ENCODE peak calls at places on chromosomes 1 and 21, in four cellular contexts. One of them, this sample, is unnamed.

GRCh38 chr1:21839337-21840037 is 27.4 kb downstream of the LDLRAD2 start:
- DNase-seq in mammary epithelial cell: no peak
- DNase-seq in heart right ventricle: no peak
- DNase-seq in B cell: no peak
- DNase-seq in this sample: no peak

GRCh38 chr1:241985787-241986186 is 13.1 kb downstream of the MAP1LC3C start:
- DNase-seq in mammary epithelial cell: peak
- DNase-seq in heart right ventricle: no peak
- DNase-seq in B cell: no peak
- DNase-seq in this sample: peak

GRCh38 chr1:113615425-113615824 is 143.9 kb downstream of the PHTF1 start:
- DNase-seq in mammary epithelial cell: peak
- DNase-seq in heart right ventricle: no peak
- DNase-seq in B cell: no peak
- DNase-seq in this sample: no peak

GRCh38 chr1:219724440-219724839 is 111.5 kb upstream of the ZC3H11B start:
- DNase-seq in mammary epithelial cell: no peak
- DNase-seq in heart right ventricle: no peak
- DNase-seq in B cell: no peak
- DNase-seq in this sample: no peak

GRCh38 chr21:41425954-41426655 is at the start of gene MX1:
- DNase-seq in mammary epithelial cell: peak
- DNase-seq in heart right ventricle: peak
- DNase-seq in B cell: peak
- DNase-seq in this sample: peak

GRCh38 chr1:18486195-18486594 is 5.5 kb downstream of the KLHDC7A start:
- DNase-seq in mammary epithelial cell: no peak
- DNase-seq in heart right ventricle: no peak
- DNase-seq in B cell: no peak
- DNase-seq in this sample: no peak

GRCh38 chr1:2529776-2530500 is at the start of gene HES5:
- DNase-seq in mammary epithelial cell: no peak
- DNase-seq in heart right ventricle: peak
- DNase-seq in B cell: no peak
- DNase-seq in this sample: no peak

GRCh38 chr1:230264342-230264741 is 161.8 kb downstream of the PGBD5 start:
- DNase-seq in mammary epithelial cell: no peak
- DNase-seq in heart right ventricle: no peak
- DNase-seq in B cell: no peak
- DNase-seq in this sample: no peak

GRCh38 chr1:155200920-155201319 is 6.8 kb downstream of the THBS3 start:
- DNase-seq in mammary epithelial cell: no peak
- DNase-seq in heart right ventricle: no peak
- DNase-seq in B cell: no peak
- DNase-seq in this sample: no peak

DNA sequence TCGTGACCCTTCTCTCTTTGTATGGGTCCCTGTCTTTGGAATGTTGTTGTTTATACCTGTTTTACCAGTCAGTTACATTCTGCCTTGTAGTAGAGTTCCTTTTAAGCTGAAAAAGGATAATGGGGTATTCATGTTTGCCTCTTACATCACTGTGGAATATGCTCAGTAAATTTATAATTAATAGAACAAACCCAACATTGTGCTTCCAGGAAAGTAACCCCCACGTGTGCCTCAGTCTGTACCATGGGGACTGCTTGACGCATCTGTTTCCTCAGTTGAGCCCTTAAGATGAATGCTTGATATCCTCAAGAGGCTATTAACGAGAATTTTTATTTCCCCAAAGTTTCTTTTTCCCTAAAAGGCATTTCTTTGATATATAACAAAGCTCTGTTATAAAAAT is 73.4 kb downstream of the ST6GALNAC3 start:
- DNase-seq in mammary epithelial cell: no peak
- DNase-seq in heart right ventricle: no peak
- DNase-seq in B cell: no peak
- DNase-seq in this sample: no peak
- TF ChIP-seq CTCF in mammary epithelial cell: no peak
- TF ChIP-seq CTCF in heart right ventricle: no peak
- TF ChIP-seq CTCF in B cell: no peak
- TF ChIP-seq CTCF in this sample: no peak

DNA sequence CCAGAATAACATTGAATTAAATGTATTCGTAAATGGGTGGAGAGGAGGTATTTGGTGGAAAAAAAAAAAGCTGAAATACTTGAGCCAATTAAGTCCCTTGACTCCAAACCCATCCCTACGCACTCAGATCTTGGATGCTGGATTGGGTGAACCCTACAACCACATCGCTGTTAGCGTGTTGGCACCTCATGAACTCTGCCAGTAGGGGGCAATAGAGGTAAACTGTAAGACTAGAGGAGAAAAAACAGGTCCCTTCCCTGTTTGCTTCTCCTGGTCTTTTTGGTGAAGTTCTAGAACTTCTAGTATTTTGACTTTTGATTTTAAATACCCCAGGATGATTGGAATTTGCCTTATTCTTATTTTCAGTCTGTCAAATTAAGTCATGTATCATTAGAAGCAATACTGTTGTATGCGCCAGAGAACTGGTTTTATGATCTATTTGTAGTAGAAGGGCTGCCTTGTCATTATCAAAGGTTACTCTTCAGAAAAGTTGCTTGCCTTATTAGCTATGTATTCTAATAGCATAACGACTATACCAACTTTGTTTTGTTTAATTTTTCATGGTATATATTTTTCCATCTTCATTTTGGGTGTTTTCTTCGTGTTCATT is 1.9 kb upstream of the OR13G1 start:
- DNase-seq in mammary epithelial cell: peak
- DNase-seq in heart right ventricle: no peak
- DNase-seq in B cell: peak
- DNase-seq in this sample: peak
- TF ChIP-seq CTCF in mammary epithelial cell: peak
- TF ChIP-seq CTCF in heart right ventricle: peak
- TF ChIP-seq CTCF in B cell: peak
- TF ChIP-seq CTCF in this sample: peak

DNA sequence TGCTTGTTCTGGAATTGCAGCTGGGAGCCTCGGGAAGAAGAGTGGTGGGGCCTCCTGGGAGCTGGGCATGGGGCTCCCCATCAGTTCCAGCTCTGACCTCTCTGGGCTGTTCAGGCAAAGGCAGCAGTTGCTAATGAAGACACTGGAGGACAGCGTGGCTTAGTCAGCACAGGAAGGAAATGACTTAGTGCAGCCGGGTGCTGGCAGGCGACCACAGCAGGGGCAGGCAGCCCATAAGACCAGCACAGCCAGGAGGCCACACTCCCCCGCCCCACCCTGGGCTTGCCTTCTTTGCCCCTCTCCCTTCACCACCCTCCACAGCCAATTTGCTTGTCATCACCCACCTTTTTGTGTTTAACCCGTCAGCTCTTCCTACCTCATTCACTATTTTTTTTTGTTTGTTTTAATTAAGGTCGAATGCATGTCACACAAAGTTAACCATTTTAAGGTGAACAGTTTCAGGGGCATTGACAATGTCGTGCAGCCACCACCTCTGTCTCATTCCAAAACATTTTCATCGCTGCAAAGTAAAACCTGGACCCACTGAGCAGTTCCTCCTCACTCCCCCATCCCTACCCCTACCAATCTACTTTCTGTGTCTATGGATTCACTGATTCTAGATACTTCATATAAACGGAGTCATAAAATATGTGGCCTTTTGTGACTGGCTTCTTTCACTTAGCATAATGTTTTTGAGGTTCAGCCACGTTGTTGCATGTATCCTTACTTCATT is 10.9 kb downstream of the OLIG2 start:
- DNase-seq in mammary epithelial cell: no peak
- DNase-seq in heart right ventricle: no peak
- DNase-seq in B cell: no peak
- DNase-seq in this sample: peak
- TF ChIP-seq CTCF in mammary epithelial cell: no peak
- TF ChIP-seq CTCF in heart right ventricle: no peak
- TF ChIP-seq CTCF in B cell: no peak
- TF ChIP-seq CTCF in this sample: no peak

GRCh38 chr1:143689781-143690180 is 282.0 kb downstream of the FAM72C start:
- DNase-seq in mammary epithelial cell: no peak
- DNase-seq in heart right ventricle: no peak
- DNase-seq in B cell: no peak
- DNase-seq in this sample: no peak
- TF ChIP-seq CTCF in mammary epithelial cell: no peak
- TF ChIP-seq CTCF in heart right ventricle: no peak
- TF ChIP-seq CTCF in B cell: no peak
- TF ChIP-seq CTCF in this sample: no peak

GRCh38 chr21:39712976-39713375 is 32.0 kb upstream of the IGSF5 start:
- DNase-seq in mammary epithelial cell: no peak
- DNase-seq in heart right ventricle: no peak
- DNase-seq in B cell: no peak
- DNase-seq in this sample: no peak
- TF ChIP-seq CTCF in mammary epithelial cell: no peak
- TF ChIP-seq CTCF in heart right ventricle: no peak
- TF ChIP-seq CTCF in B cell: no peak
- TF ChIP-seq CTCF in this sample: no peak

GRCh38 chr1:165207774-165208359 is 148.6 kb downstream of the LMX1A start:
- DNase-seq in mammary epithelial cell: no peak
- DNase-seq in heart right ventricle: no peak
- DNase-seq in B cell: no peak
- DNase-seq in this sample: no peak
- TF ChIP-seq CTCF in mammary epithelial cell: no peak
- TF ChIP-seq CTCF in heart right ventricle: no peak
- TF ChIP-seq CTCF in B cell: no peak
- TF ChIP-seq CTCF in this sample: no peak

This sample was measured in activated CD8-positive, alpha-beta T cell treated with anti-CD3 and anti-CD28 coated beads for 36 hours.